ENCODE peak calls at places on chromosome 9, in nine cellular contexts. H is A673, L is ovary, G is fibroblast of lung, J is uterus, M is IMR-90, Y is tibial nerve, Z is Peyer's patch, X is HCT116. W is an unnamed sample.
A peak's percentile ranks its signal among the peaks of the same experiment; 100 is the strongest.

GRCh38 chr9:121743441-121744001 is 92.1 kb downstream of the DAB2IP start:
- DNase-seq in H (no peak), L (peak; percentile 78), G (peak; percentile 84), J (peak; percentile 86), M (peak; percentile 89), Y (peak; percentile 78), Z (peak; percentile 87), X (peak; percentile 56), W (peak; percentile 94)

GRCh38 chr9:2127486-2127885 is 112.3 kb downstream of the SMARCA2 start:
- DNase-seq in H (no peak), L (no peak), G (peak; percentile 76), J (no peak), M (peak; percentile 51), Y (no peak), Z (no peak), X (no peak), W (no peak)

GRCh38 chr9:36874921-36875320 is 159.1 kb downstream of the PAX5 start:
- DNase-seq in H (peak; percentile 32), L (no peak), G (peak; percentile 48), J (no peak), M (peak; percentile 10), Y (no peak), Z (peak; percentile 37), X (no peak), W (no peak)

GRCh38 chr9:129613520-129614175 is 7.3 kb downstream of the C9orf50 start:
- DNase-seq in H (no peak), L (no peak), G (no peak), J (no peak), M (no peak), Y (no peak), Z (no peak), X (no peak), W (peak; percentile 90)

GRCh38 chr9:109314011-109314531 is 6.8 kb downstream of the EPB41L4B start:
- DNase-seq in H (no peak), L (no peak), G (no peak), J (no peak), M (no peak), Y (no peak), Z (peak; percentile 69), X (no peak), W (peak; percentile 65)

GRCh38 chr9:35689601-35690446 is at the start of gene TPM2:
- DNase-seq in H (no peak), L (peak; percentile 87), G (peak; percentile 90), J (peak; percentile 93), M (peak; percentile 90), Y (no peak), Z (no peak), X (peak; percentile 33), W (peak; percentile 28)

GRCh38 chr9:80928697-80929096 is 760.6 kb downstream of the TLE1 start:
- DNase-seq in H (no peak), L (no peak), G (no peak), J (no peak), M (no peak), Y (no peak), Z (no peak), X (no peak), W (no peak)

GRCh38 chr9:88776717-88777497 is 214.4 kb upstream of the S1PR3 start:
- DNase-seq in H (no peak), L (no peak), G (peak; percentile 94), J (no peak), M (peak; percentile 87), Y (no peak), Z (no peak), X (no peak), W (no peak)

GRCh38 chr9:77802512-77803293 is 154.6 kb upstream of the GNA14 start:
- DNase-seq in H (no peak), L (no peak), G (no peak), J (no peak), M (no peak), Y (no peak), Z (no peak), X (no peak), W (peak; percentile 10)

GRCh38 chr9:93893899-93894690 is 61.1 kb downstream of the BARX1 start:
- DNase-seq in H (no peak), L (peak; percentile 13), G (no peak), J (no peak), M (no peak), Y (no peak), Z (peak; percentile 73), X (no peak), W (no peak)

GRCh38 chr9:73441890-73442818 is 290.5 kb downstream of the ANXA1 start:
- DNase-seq in H (peak; percentile 5), L (no peak), G (peak; percentile 82), J (no peak), M (no peak), Y (no peak), Z (no peak), X (no peak), W (no peak)

GRCh38 chr9:132144708-132145365 is 17.0 kb upstream of the NTNG2 start:
- DNase-seq in H (no peak), L (no peak), G (peak; percentile 64), J (no peak), M (peak; percentile 66), Y (no peak), Z (no peak), X (no peak), W (no peak)
- TF ChIP-seq CTCF in H (no peak), L (no peak), G (no peak), J (no peak), M (no peak), Y (no peak), Z (no peak), X (no peak), W (no peak)

GRCh38 chr9:20396509-20396908 is 225.8 kb downstream of the MLLT3 start:
- DNase-seq in H (no peak), L (no peak), G (no peak), J (no peak), M (no peak), Y (no peak), Z (no peak), X (no peak), W (no peak)

GRCh38 chr9:20398511-20399338 is 223.6 kb downstream of the MLLT3 start:
- DNase-seq in H (no peak), L (no peak), G (no peak), J (no peak), M (no peak), Y (no peak), Z (no peak), X (no peak), W (peak; percentile 63)

GRCh38 chr9:20397348-20397747 is 225.0 kb downstream of the MLLT3 start:
- DNase-seq in H (no peak), L (no peak), G (no peak), J (no peak), M (no peak), Y (no peak), Z (no peak), X (no peak), W (no peak)

GRCh38 chr9:20394928-20395327 is 227.4 kb downstream of the MLLT3 start:
- DNase-seq in H (no peak), L (no peak), G (no peak), J (no peak), M (no peak), Y (no peak), Z (no peak), X (no peak), W (no peak)

GRCh38 chr9:20395671-20396070 is 226.6 kb downstream of the MLLT3 start:
- DNase-seq in H (no peak), L (no peak), G (no peak), J (no peak), M (no peak), Y (no peak), Z (no peak), X (no peak), W (no peak)
- H3K4me1 ChIP-seq in H (peaks cover 9% of the 10 kb centered on the region), L (no peaks in the 10 kb centered on the region), G (no peaks in the 10 kb centered on the region), J (no peaks in the 10 kb centered on the region), M (no peaks in the 10 kb centered on the region), Y (no peaks in the 10 kb centered on the region), Z (no peaks in the 10 kb centered on the region), X (no peaks in the 10 kb centered on the region), W (peaks cover 32% of the 10 kb centered on the region)

DNA sequence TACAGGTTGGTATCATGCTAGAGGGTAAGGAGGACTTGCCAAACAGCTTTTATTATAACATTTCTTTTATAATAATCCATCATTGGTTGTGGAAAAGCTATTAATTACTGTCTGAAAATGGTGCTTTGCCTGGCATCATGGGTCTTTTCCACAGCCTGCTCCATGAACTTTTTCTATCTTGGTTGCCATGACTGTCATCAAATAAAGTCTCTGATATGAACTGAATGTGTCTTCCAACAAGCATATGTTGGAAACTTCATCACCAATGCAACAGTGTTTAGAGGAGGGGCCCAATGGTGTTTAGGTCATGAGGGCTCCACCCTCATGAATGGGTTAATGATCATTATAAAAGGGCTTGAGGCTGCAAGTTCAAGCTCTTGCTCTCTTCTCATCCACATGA is 81.0 kb downstream of the FREM1 start:
- DNase-seq in H (no peak), L (no peak), G (no peak), J (no peak), M (no peak), Y (no peak), Z (no peak), X (no peak), W (no peak)
- H3K27ac ChIP-seq in H (no peak overlapping the region), L (no peak overlapping the region), G (no peak overlapping the region), J (no peak overlapping the region), M (no peak overlapping the region), Y (no peak overlapping the region), Z (no peak overlapping the region), X (no peak overlapping the region), W (no peak overlapping the region)

GRCh38 chr9:893843-894420 is 52.4 kb downstream of the DMRT1 start:
- DNase-seq in H (peak; percentile 41), L (no peak), G (peak; percentile 30), J (peak; percentile 16), M (peak; percentile 49), Y (no peak), Z (peak; percentile 55), X (peak; percentile 46), W (peak; percentile 76)

GRCh38 chr9:886886-887285 is 45.4 kb downstream of the DMRT1 start:
- DNase-seq in H (no peak), L (no peak), G (no peak), J (no peak), M (no peak), Y (no peak), Z (no peak), X (no peak), W (no peak)

GRCh38 chr9:893115-893514 is 51.6 kb downstream of the DMRT1 start:
- DNase-seq in H (no peak), L (no peak), G (no peak), J (no peak), M (no peak), Y (no peak), Z (no peak), X (no peak), W (no peak)

GRCh38 chr9:892123-892522 is 50.6 kb downstream of the DMRT1 start:
- DNase-seq in H (peak; percentile 11), L (no peak), G (no peak), J (no peak), M (no peak), Y (no peak), Z (no peak), X (no peak), W (no peak)
- TF ChIP-seq CTCF in H (peak; percentile 25), L (no peak), G (no peak), J (no peak), M (peak; percentile 5), Y (no peak), Z (no peak), X (peak; percentile 29), W (no peak)

GRCh38 chr9:122951056-122951455 is 10.2 kb downstream of the RABGAP1 start:
- DNase-seq in H (no peak), L (no peak), G (no peak), J (no peak), M (no peak), Y (no peak), Z (no peak), X (no peak), W (no peak)
- H3K4me1 ChIP-seq in H (peaks cover 26% of the 10 kb centered on the region), L (peaks cover 7% of the 10 kb centered on the region), G (peaks cover 2% of the 10 kb centered on the region), J (peaks cover 7% of the 10 kb centered on the region), M (peaks cover 7% of the 10 kb centered on the region), Y (no peaks in the 10 kb centered on the region), Z (no peaks in the 10 kb centered on the region), X (peaks cover 6% of the 10 kb centered on the region), W (peaks cover 55% of the 10 kb centered on the region)

W was measured in thyroid gland.